ENCODE peak calls at places on chromosomes 12 and 14, in eight cellular contexts. One of them, this sample, is unnamed.

GRCh38 chr12:111692575-111693210 is 6.8 kb downstream of the ACAD10 start:
- DNase-seq in GM06990: no peak
- DNase-seq in BE2C: peak; percentile 14
- DNase-seq in endodermal cell: peak; percentile 87
- DNase-seq in A549: peak; percentile 68
- DNase-seq in HL-60: no peak
- DNase-seq in transverse colon: no peak
- DNase-seq in foreskin fibroblast: peak; percentile 36
- DNase-seq in this sample: no peak

GRCh38 chr14:65258391-65258790 is 154.1 kb upstream of the FUT8 start:
- DNase-seq in GM06990: no peak
- DNase-seq in BE2C: no peak
- DNase-seq in endodermal cell: no peak
- DNase-seq in A549: peak; percentile 25
- DNase-seq in HL-60: no peak
- DNase-seq in transverse colon: no peak
- DNase-seq in foreskin fibroblast: peak; percentile 84
- DNase-seq in this sample: no peak

GRCh38 chr12:51269174-51270066 is 795 bp downstream of the SMAGP start:
- DNase-seq in GM06990: peak; percentile 40
- DNase-seq in BE2C: peak; percentile 68
- DNase-seq in endodermal cell: peak; percentile 97
- DNase-seq in A549: peak; percentile 76
- DNase-seq in HL-60: no peak
- DNase-seq in transverse colon: peak; percentile 84
- DNase-seq in foreskin fibroblast: peak; percentile 71
- DNase-seq in this sample: no peak

GRCh38 chr14:100651999-100652508 is 64.8 kb upstream of the BEGAIN start:
- DNase-seq in GM06990: no peak
- DNase-seq in BE2C: no peak
- DNase-seq in endodermal cell: no peak
- DNase-seq in A549: no peak
- DNase-seq in HL-60: no peak
- DNase-seq in transverse colon: no peak
- DNase-seq in foreskin fibroblast: peak; percentile 68
- DNase-seq in this sample: peak; percentile 52

GRCh38 chr12:126668538-126668937 is 1598.4 kb upstream of the TMEM132C start:
- DNase-seq in GM06990: no peak
- DNase-seq in BE2C: no peak
- DNase-seq in endodermal cell: no peak
- DNase-seq in A549: no peak
- DNase-seq in HL-60: no peak
- DNase-seq in transverse colon: no peak
- DNase-seq in foreskin fibroblast: peak; percentile 82
- DNase-seq in this sample: peak; percentile 81

GRCh38 chr12:99232324-99232723 is 415.2 kb upstream of the GARIN6 start:
- DNase-seq in GM06990: no peak
- DNase-seq in BE2C: no peak
- DNase-seq in endodermal cell: no peak
- DNase-seq in A549: no peak
- DNase-seq in HL-60: no peak
- DNase-seq in transverse colon: no peak
- DNase-seq in foreskin fibroblast: no peak
- DNase-seq in this sample: no peak

GRCh38 chr12:4240161-4240783 is 33.3 kb upstream of the CCND2 start:
- DNase-seq in GM06990: no peak
- DNase-seq in BE2C: no peak
- DNase-seq in endodermal cell: no peak
- DNase-seq in A549: no peak
- DNase-seq in HL-60: peak; percentile 17
- DNase-seq in transverse colon: peak; percentile 15
- DNase-seq in foreskin fibroblast: no peak
- DNase-seq in this sample: no peak

GRCh38 chr14:72738181-72738611 is 155.7 kb downstream of the DPF3 start:
- DNase-seq in GM06990: no peak
- DNase-seq in BE2C: peak; percentile 50
- DNase-seq in endodermal cell: no peak
- DNase-seq in A549: no peak
- DNase-seq in HL-60: no peak
- DNase-seq in transverse colon: no peak
- DNase-seq in foreskin fibroblast: no peak
- DNase-seq in this sample: no peak

GRCh38 chr14:56172571-56172971 is 54.4 kb downstream of the PELI2 start:
- DNase-seq in GM06990: no peak
- DNase-seq in BE2C: no peak
- DNase-seq in endodermal cell: no peak
- DNase-seq in A549: no peak
- DNase-seq in HL-60: no peak
- DNase-seq in transverse colon: no peak
- DNase-seq in foreskin fibroblast: peak; percentile 85
- DNase-seq in this sample: peak; percentile 49

GRCh38 chr12:13358391-13358905 is 161.9 kb downstream of the EMP1 start:
- DNase-seq in GM06990: no peak
- DNase-seq in BE2C: no peak
- DNase-seq in endodermal cell: no peak
- DNase-seq in A549: no peak
- DNase-seq in HL-60: no peak
- DNase-seq in transverse colon: no peak
- DNase-seq in foreskin fibroblast: no peak
- DNase-seq in this sample: no peak

GRCh38 chr14:78010688-78011087 is 159.5 kb upstream of the NRXN3 start:
- DNase-seq in GM06990: no peak
- DNase-seq in BE2C: no peak
- DNase-seq in endodermal cell: no peak
- DNase-seq in A549: no peak
- DNase-seq in HL-60: no peak
- DNase-seq in transverse colon: no peak
- DNase-seq in foreskin fibroblast: peak; percentile 36
- DNase-seq in this sample: no peak

GRCh38 chr14:58362798-58363412 is 32.8 kb upstream of the TOMM20L start:
- DNase-seq in GM06990: no peak
- DNase-seq in BE2C: no peak
- DNase-seq in endodermal cell: no peak
- DNase-seq in A549: peak; percentile 18
- DNase-seq in HL-60: peak; percentile 13
- DNase-seq in transverse colon: no peak
- DNase-seq in foreskin fibroblast: peak; percentile 18
- DNase-seq in this sample: no peak

GRCh38 chr12:57110189-57111045 is 745 bp downstream of the STAT6 start:
- DNase-seq in GM06990: peak; percentile 81
- DNase-seq in BE2C: no peak
- DNase-seq in endodermal cell: peak; percentile 97
- DNase-seq in A549: peak; percentile 64
- DNase-seq in HL-60: peak; percentile 87
- DNase-seq in transverse colon: peak; percentile 82
- DNase-seq in foreskin fibroblast: peak; percentile 83
- DNase-seq in this sample: no peak

GRCh38 chr12:47808574-47809380 is 10.9 kb downstream of the HDAC7 start:
- DNase-seq in GM06990: no peak
- DNase-seq in BE2C: no peak
- DNase-seq in endodermal cell: peak; percentile 75
- DNase-seq in A549: peak; percentile 53
- DNase-seq in HL-60: no peak
- DNase-seq in transverse colon: peak; percentile 38
- DNase-seq in foreskin fibroblast: peak; percentile 64
- DNase-seq in this sample: no peak

GRCh38 chr12:49041036-49041880 is 19.3 kb downstream of the KMT2D start:
- DNase-seq in GM06990: no peak
- DNase-seq in BE2C: no peak
- DNase-seq in endodermal cell: no peak
- DNase-seq in A549: no peak
- DNase-seq in HL-60: no peak
- DNase-seq in transverse colon: no peak
- DNase-seq in foreskin fibroblast: no peak
- DNase-seq in this sample: no peak

GRCh38 chr12:4908694-4909396 is 860 bp upstream of the KCNA1 start:
- DNase-seq in GM06990: peak; percentile 52
- DNase-seq in BE2C: no peak
- DNase-seq in endodermal cell: peak; percentile 98
- DNase-seq in A549: no peak
- DNase-seq in HL-60: no peak
- DNase-seq in transverse colon: no peak
- DNase-seq in foreskin fibroblast: peak; percentile 11
- DNase-seq in this sample: no peak

GRCh38 chr12:30827406-30828055 is 72.8 kb upstream of the CAPRIN2 start:
- DNase-seq in GM06990: no peak
- DNase-seq in BE2C: no peak
- DNase-seq in endodermal cell: peak; percentile 32
- DNase-seq in A549: no peak
- DNase-seq in HL-60: no peak
- DNase-seq in transverse colon: no peak
- DNase-seq in foreskin fibroblast: no peak
- DNase-seq in this sample: no peak

GRCh38 chr12:78087363-78087675 is 256.6 kb downstream of the NAV3 start:
- DNase-seq in GM06990: no peak
- DNase-seq in BE2C: no peak
- DNase-seq in endodermal cell: no peak
- DNase-seq in A549: no peak
- DNase-seq in HL-60: no peak
- DNase-seq in transverse colon: no peak
- DNase-seq in foreskin fibroblast: no peak
- DNase-seq in this sample: no peak

GRCh38 chr12:78088391-78088832 is 257.7 kb downstream of the NAV3 start:
- DNase-seq in GM06990: no peak
- DNase-seq in BE2C: no peak
- DNase-seq in endodermal cell: no peak
- DNase-seq in A549: peak; percentile 1
- DNase-seq in HL-60: no peak
- DNase-seq in transverse colon: no peak
- DNase-seq in foreskin fibroblast: no peak
- DNase-seq in this sample: no peak

GRCh38 chr12:78085562-78086182 is 255.0 kb downstream of the NAV3 start:
- DNase-seq in GM06990: no peak
- DNase-seq in BE2C: no peak
- DNase-seq in endodermal cell: no peak
- DNase-seq in A549: no peak
- DNase-seq in HL-60: peak; percentile 4
- DNase-seq in transverse colon: no peak
- DNase-seq in foreskin fibroblast: peak; percentile 71
- DNase-seq in this sample: no peak

GRCh38 chr12:78081590-78082314 is 251.1 kb downstream of the NAV3 start:
- DNase-seq in GM06990: no peak
- DNase-seq in BE2C: no peak
- DNase-seq in endodermal cell: no peak
- DNase-seq in A549: no peak
- DNase-seq in HL-60: no peak
- DNase-seq in transverse colon: no peak
- DNase-seq in foreskin fibroblast: no peak
- DNase-seq in this sample: no peak

GRCh38 chr12:78086553-78087362 is 256.1 kb downstream of the NAV3 start:
- DNase-seq in GM06990: no peak
- DNase-seq in BE2C: no peak
- DNase-seq in endodermal cell: no peak
- DNase-seq in A549: peak; percentile 1
- DNase-seq in HL-60: no peak
- DNase-seq in transverse colon: no peak
- DNase-seq in foreskin fibroblast: no peak
- DNase-seq in this sample: no peak
- TF ChIP-seq CTCF in GM06990: no peak
- TF ChIP-seq CTCF in BE2C: peak; percentile 12
- TF ChIP-seq CTCF in endodermal cell: peak; percentile 51
- TF ChIP-seq CTCF in A549: no peak
- TF ChIP-seq CTCF in HL-60: no peak
- TF ChIP-seq CTCF in transverse colon: no peak
- TF ChIP-seq CTCF in foreskin fibroblast: no peak
- TF ChIP-seq CTCF in this sample: peak; percentile 22

GRCh38 chr14:82999802-83000201 is 1466.1 kb upstream of the SEL1L start:
- DNase-seq in GM06990: no peak
- DNase-seq in BE2C: no peak
- DNase-seq in endodermal cell: peak; percentile 58
- DNase-seq in A549: no peak
- DNase-seq in HL-60: peak; percentile 3
- DNase-seq in transverse colon: no peak
- DNase-seq in foreskin fibroblast: peak; percentile 56
- DNase-seq in this sample: no peak
- TF ChIP-seq CTCF in GM06990: no peak
- TF ChIP-seq CTCF in BE2C: peak; percentile 11
- TF ChIP-seq CTCF in endodermal cell: peak; percentile 79
- TF ChIP-seq CTCF in A549: no peak
- TF ChIP-seq CTCF in HL-60: no peak
- TF ChIP-seq CTCF in transverse colon: no peak
- TF ChIP-seq CTCF in foreskin fibroblast: peak; percentile 49
- TF ChIP-seq CTCF in this sample: peak; percentile 48

DNA sequence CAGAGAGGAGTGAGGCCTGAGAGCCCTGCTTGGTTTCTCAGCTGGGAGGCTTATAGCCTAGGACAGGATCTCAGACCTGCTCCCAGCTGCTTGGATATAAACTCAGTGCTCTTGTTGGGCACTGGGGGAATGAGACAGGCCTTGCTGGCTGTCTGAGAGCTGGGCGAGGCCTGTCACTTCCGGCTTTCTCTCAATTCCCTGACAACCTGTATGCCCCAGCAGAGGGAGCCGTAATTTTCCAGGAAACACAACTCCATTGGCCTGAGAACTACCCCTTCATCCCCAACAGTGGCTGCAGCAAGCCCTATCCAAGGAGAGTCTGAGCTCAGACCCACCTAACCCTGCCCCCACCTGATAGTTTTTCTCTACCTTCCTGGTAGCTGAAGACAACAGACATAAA is 258.3 kb upstream of the STXBP6 start:
- DNase-seq in GM06990: no peak
- DNase-seq in BE2C: no peak
- DNase-seq in endodermal cell: peak; percentile 85
- DNase-seq in A549: no peak
- DNase-seq in HL-60: no peak
- DNase-seq in transverse colon: peak; percentile 39
- DNase-seq in foreskin fibroblast: no peak
- DNase-seq in this sample: no peak
- TF ChIP-seq CTCF in GM06990: no peak
- TF ChIP-seq CTCF in BE2C: no peak
- TF ChIP-seq CTCF in endodermal cell: peak; percentile 66
- TF ChIP-seq CTCF in A549: no peak
- TF ChIP-seq CTCF in HL-60: no peak
- TF ChIP-seq CTCF in transverse colon: peak; percentile 26
- TF ChIP-seq CTCF in foreskin fibroblast: no peak
- TF ChIP-seq CTCF in this sample: no peak

DNA sequence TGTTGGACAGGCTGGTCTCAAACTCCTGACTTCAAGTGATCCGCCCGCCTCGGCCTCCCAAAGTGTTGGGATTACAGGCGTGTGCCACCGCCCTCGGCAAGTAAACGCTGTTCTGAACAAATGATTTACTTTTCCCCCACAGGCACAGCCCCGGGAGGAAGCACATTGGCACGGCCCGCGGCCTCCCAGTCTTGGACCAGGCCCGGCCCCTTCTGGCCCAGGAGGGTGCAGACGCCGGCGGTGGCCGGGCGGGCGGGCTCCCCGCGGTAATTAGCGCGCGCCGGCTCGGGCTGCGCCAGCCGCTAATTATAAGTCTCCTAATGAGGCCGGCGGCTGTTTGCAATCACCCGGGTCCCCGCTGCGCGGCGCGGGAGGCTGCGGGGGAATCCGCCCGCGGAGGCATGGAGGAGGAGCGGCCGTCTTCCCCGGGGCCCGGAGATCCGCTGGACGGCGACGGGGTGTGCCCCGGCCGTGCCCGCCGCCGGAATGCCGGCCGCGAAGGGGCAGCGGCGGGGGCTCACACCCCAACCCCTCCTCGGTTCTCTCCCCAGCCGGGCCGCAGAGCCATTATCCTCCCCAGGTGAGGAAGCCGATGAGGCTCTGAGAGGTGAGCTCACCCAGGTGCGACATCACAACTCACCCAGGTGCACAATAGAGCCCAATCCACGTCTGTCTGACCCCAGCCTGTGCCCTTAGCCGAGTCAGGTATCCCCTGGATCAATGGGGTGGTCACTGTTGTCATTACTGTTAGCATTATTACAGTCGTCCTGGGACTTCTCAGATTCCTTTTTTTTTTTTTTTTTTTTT is 3.3 kb upstream of the POP5 start:
- DNase-seq in GM06990: peak; percentile 70
- DNase-seq in BE2C: peak; percentile 57
- DNase-seq in endodermal cell: peak; percentile 91
- DNase-seq in A549: peak; percentile 29
- DNase-seq in HL-60: no peak
- DNase-seq in transverse colon: peak; percentile 84
- DNase-seq in foreskin fibroblast: peak; percentile 58
- DNase-seq in this sample: no peak
- TF ChIP-seq CTCF in GM06990: peak; percentile 34
- TF ChIP-seq CTCF in BE2C: peak; percentile 32
- TF ChIP-seq CTCF in endodermal cell: peak; percentile 41
- TF ChIP-seq CTCF in A549: peak; percentile 28
- TF ChIP-seq CTCF in HL-60: peak; percentile 32
- TF ChIP-seq CTCF in transverse colon: peak; percentile 42
- TF ChIP-seq CTCF in foreskin fibroblast: peak; percentile 18
- TF ChIP-seq CTCF in this sample: peak; percentile 25